ENCODE peak calls at places on chromosomes 3 and 15, in four cellular contexts. Z, E, S and D are unnamed samples.

GRCh38 chr3:4343258-4343657 is 40.1 kb downstream of the SETMAR start:
- DNase-seq in Z (peak), E (no peak), S (peak), D (peak)

GRCh38 chr3:110789315-110789714 is 282.3 kb upstream of the NECTIN3 start:
- DNase-seq in Z (peak), E (no peak), S (no peak), D (peak)

GRCh38 chr3:49868951-49869454 is 703 bp downstream of the CAMKV start:
- DNase-seq in Z (no peak), E (no peak), S (no peak), D (no peak)

GRCh38 chr3:176799675-176800074 is 397.6 kb downstream of the TBL1XR1 start:
- DNase-seq in Z (no peak), E (no peak), S (no peak), D (no peak)

GRCh38 chr3:90241481-90241880 is 1134.1 kb downstream of the EPHA3 start:
- DNase-seq in Z (peak), E (no peak), S (no peak), D (peak)

GRCh38 chr3:182739619-182740018 is 53.7 kb upstream of the ATP11B start:
- DNase-seq in Z (no peak), E (no peak), S (no peak), D (no peak)

GRCh38 chr3:81621277-81621676 is 140.2 kb downstream of the GBE1 start:
- DNase-seq in Z (no peak), E (no peak), S (no peak), D (no peak)

GRCh38 chr3:13550791-13551360 is 2.0 kb downstream of the FBLN2 start:
- DNase-seq in Z (no peak), E (no peak), S (no peak), D (no peak)

GRCh38 chr15:40115670-40116093 is 7.0 kb upstream of the BMF start:
- DNase-seq in Z (no peak), E (peak), S (peak), D (peak)

GRCh38 chr15:74725241-74725774 is at the start of gene CYP1A1:
- DNase-seq in Z (peak), E (no peak), S (peak), D (peak)

GRCh38 chr3:170418422-170419300 is at the start of gene CLDN11:
- DNase-seq in Z (peak), E (no peak), S (no peak), D (no peak)

GRCh38 chr3:9550999-9551398 is 2.6 kb downstream of the LHFPL4 start:
- DNase-seq in Z (no peak), E (no peak), S (no peak), D (no peak)

GRCh38 chr3:70829101-70829500 is 516.7 kb upstream of the MDFIC2 start:
- DNase-seq in Z (peak), E (no peak), S (peak), D (peak)

GRCh38 chr3:64358176-64358575 is 132.9 kb upstream of the PRICKLE2 start:
- DNase-seq in Z (no peak), E (no peak), S (no peak), D (no peak)

GRCh38 chr15:67512140-67512539 is 8.8 kb upstream of the C15orf61 start:
- DNase-seq in Z (no peak), E (no peak), S (no peak), D (no peak)

GRCh38 chr3:190038050-190038631 is 82.6 kb downstream of the P3H2 start:
- DNase-seq in Z (peak), E (no peak), S (peak), D (peak)

GRCh38 chr15:28140062-28140461 is 40.9 kb upstream of the OCA2 start:
- DNase-seq in Z (no peak), E (no peak), S (no peak), D (no peak)

GRCh38 chr3:88385090-88385489 is 235.3 kb downstream of the C3orf38 start:
- DNase-seq in Z (no peak), E (no peak), S (peak), D (peak)

GRCh38 chr3:114929971-114930732 is 216.9 kb downstream of the ZBTB20 start:
- DNase-seq in Z (peak), E (no peak), S (no peak), D (peak)

GRCh38 chr3:158108596-158108995 is 1.3 kb upstream of the RSRC1 start:
- DNase-seq in Z (no peak), E (no peak), S (no peak), D (no peak)

GRCh38 chr3:10557783-10558373 is 52.5 kb upstream of the ATP2B2 start:
- DNase-seq in Z (peak), E (no peak), S (peak), D (peak)

GRCh38 chr3:145191543-145191942 is 969.4 kb downstream of the PLOD2 start:
- DNase-seq in Z (no peak), E (no peak), S (no peak), D (no peak)

GRCh38 chr15:75171408-75171807 is 30.3 kb upstream of the C15orf39 start:
- DNase-seq in Z (peak), E (no peak), S (peak), D (peak)

GRCh38 chr3:136366289-136366688 is 116.1 kb downstream of the PCCB start:
- DNase-seq in Z (no peak), E (no peak), S (no peak), D (peak)

GRCh38 chr3:184683900-184684560 is 27.8 kb downstream of the MAGEF1 start:
- DNase-seq in Z (no peak), E (no peak), S (no peak), D (no peak)

GRCh38 chr3:19148768-19149091 is 420 bp downstream of the KCNH8 start:
- DNase-seq in Z (no peak), E (no peak), S (no peak), D (no peak)

GRCh38 chr3:150299221-150299620 is 108.9 kb upstream of the TSC22D2 start:
- DNase-seq in Z (peak), E (no peak), S (no peak), D (no peak)

GRCh38 chr3:58392191-58392590 is 41.4 kb downstream of the PDHB start:
- DNase-seq in Z (no peak), E (no peak), S (no peak), D (no peak)

GRCh38 chr3:123883656-123884257 is 375 bp downstream of the MYLK start:
- DNase-seq in Z (peak), E (no peak), S (no peak), D (no peak)

GRCh38 chr3:189664311-189664710 is 33.1 kb downstream of the TP63 start:
- DNase-seq in Z (peak), E (no peak), S (peak), D (peak)